ENCODE peak calls at places on chromosomes 3 and 15, in five cellular contexts. D is CD8-positive, alpha-beta T cell; M is DND-41; F is colonic mucosa; J is ovary. R is an unnamed sample.

GRCh38 chr3:193080821-193081220 is 160.2 kb upstream of the PLAAT1 start:
- DNase-seq in D (no peak), M (no peak), F (no peak), J (no peak), R (no peak)

GRCh38 chr15:95170587-95171380 is 939.4 kb downstream of the MCTP2 start:
- DNase-seq in D (no peak), M (no peak), F (no peak), J (no peak), R (no peak)

GRCh38 chr3:56207913-56208312 is 260.4 kb downstream of the ERC2 start:
- DNase-seq in D (no peak), M (no peak), F (no peak), J (no peak), R (no peak)

GRCh38 chr3:30440880-30441279 is 165.5 kb upstream of the TGFBR2 start:
- DNase-seq in D (no peak), M (no peak), F (no peak), J (no peak), R (peak; percentile 60)

GRCh38 chr3:25594007-25594502 is 70.7 kb downstream of the TOP2B start:
- DNase-seq in D (no peak), M (peak; percentile 16), F (no peak), J (no peak), R (no peak)

GRCh38 chr3:104916971-104917370 is 449.7 kb upstream of the ALCAM start:
- DNase-seq in D (no peak), M (no peak), F (no peak), J (no peak), R (no peak)

GRCh38 chr3:104458657-104459056 is 908.1 kb upstream of the ALCAM start:
- DNase-seq in D (no peak), M (no peak), F (no peak), J (no peak), R (no peak)

GRCh38 chr3:14989943-14990753 is 42.8 kb downstream of the NR2C2 start:
- DNase-seq in D (no peak), M (no peak), F (no peak), J (no peak), R (no peak)

GRCh38 chr3:193620650-193621049 is 27.6 kb downstream of the OPA1 start:
- DNase-seq in D (no peak), M (no peak), F (no peak), J (no peak), R (no peak)

GRCh38 chr3:119601154-119601553 is 3.5 kb downstream of the PLA1A start:
- DNase-seq in D (no peak), M (no peak), F (no peak), J (no peak), R (no peak)

GRCh38 chr3:119602676-119603075 is 5.0 kb downstream of the PLA1A start:
- DNase-seq in D (no peak), M (no peak), F (no peak), J (no peak), R (no peak)

GRCh38 chr3:119598410-119599098 is 869 bp downstream of the PLA1A start:
- DNase-seq in D (no peak), M (no peak), F (no peak), J (no peak), R (no peak)

GRCh38 chr3:119599558-119600174 is 2.0 kb downstream of the PLA1A start:
- DNase-seq in D (no peak), M (no peak), F (no peak), J (no peak), R (no peak)

GRCh38 chr3:119600732-119601131 is 3.0 kb downstream of the PLA1A start:
- DNase-seq in D (no peak), M (peak; percentile 9), F (no peak), J (no peak), R (peak; percentile 59)
- H3K4me1 ChIP-seq in D (no peaks in the 10 kb centered on the region), M (no peaks in the 10 kb centered on the region), F (no peaks in the 10 kb centered on the region), J (peaks cover 3% of the 10 kb centered on the region), R (no peaks in the 10 kb centered on the region)

GRCh38 chr3:100590840-100591147 is 18.6 kb upstream of the ADGRG7 start:
- DNase-seq in D (no peak), M (no peak), F (no peak), J (no peak), R (no peak)
- TF ChIP-seq CTCF in D (no peak), M (no peak), F (no peak), J (no peak), R (no peak)

GRCh38 chr3:62149962-62150361 is 223.4 kb downstream of the FEZF2 start:
- DNase-seq in D (no peak), M (no peak), F (no peak), J (no peak), R (no peak)
- H3K27ac ChIP-seq in D (no peak overlapping the region), M (no peak overlapping the region), F (no peak overlapping the region), J (no peak overlapping the region), R (no peak overlapping the region)

GRCh38 chr3:126468028-126468891 is 7.4 kb downstream of the ZXDC start:
- DNase-seq in D (no peak), M (no peak), F (no peak), J (no peak), R (no peak)

GRCh38 chr3:126465928-126466564 is 9.6 kb downstream of the ZXDC start:
- DNase-seq in D (no peak), M (no peak), F (no peak), J (no peak), R (no peak)

GRCh38 chr3:126469479-126469878 is 6.2 kb downstream of the ZXDC start:
- DNase-seq in D (no peak), M (no peak), F (no peak), J (no peak), R (no peak)

GRCh38 chr3:126466886-126467610 is 8.6 kb downstream of the ZXDC start:
- DNase-seq in D (no peak), M (no peak), F (no peak), J (no peak), R (no peak)

GRCh38 chr3:126467611-126467955 is 8.1 kb downstream of the ZXDC start:
- DNase-seq in D (no peak), M (no peak), F (no peak), J (no peak), R (no peak)
- H3K4me1 ChIP-seq in D (peaks cover 11% of the 10 kb centered on the region), M (peaks cover 16% of the 10 kb centered on the region), F (peaks cover 5% of the 10 kb centered on the region), J (peaks cover 4% of the 10 kb centered on the region), R (peaks cover 10% of the 10 kb centered on the region)

GRCh38 chr3:71710906-71711494 is 14.2 kb downstream of the EIF4E3 start:
- DNase-seq in D (no peak), M (no peak), F (no peak), J (no peak), R (no peak)
- TF ChIP-seq CTCF in D (peak; percentile 87), M (peak; percentile 78), F (peak; percentile 55), J (peak; percentile 34), R (peak; percentile 56)

GRCh38 chr3:182258538-182259177 is 534.6 kb upstream of the ATP11B start:
- DNase-seq in D (no peak), M (no peak), F (no peak), J (no peak), R (peak; percentile 26)
- H3K27ac ChIP-seq in D (no peak overlapping the region), M (no peak overlapping the region), F (no peak overlapping the region), J (no peak overlapping the region), R (no peak overlapping the region)

DNA sequence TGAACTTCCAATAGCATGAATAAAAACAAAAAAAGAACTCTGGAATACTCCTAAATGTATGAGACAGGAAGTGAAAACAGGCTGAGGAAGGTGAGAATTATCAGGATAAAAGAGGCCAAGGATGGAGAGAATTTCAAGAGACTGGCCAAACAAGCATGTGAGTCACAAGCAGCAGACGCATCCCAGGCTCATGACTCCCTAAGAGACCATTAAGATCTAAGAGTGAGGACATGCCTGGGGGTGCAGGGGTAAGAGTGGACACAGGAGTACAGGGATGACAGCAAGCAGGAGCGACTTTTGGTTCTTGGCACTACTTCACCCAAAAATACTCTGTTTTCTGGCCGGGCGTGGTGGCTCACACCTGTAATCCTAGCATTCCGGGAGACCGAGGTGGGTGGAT is 7.1 kb downstream of the SCAMP2 start:
- DNase-seq in D (no peak), M (no peak), F (no peak), J (no peak), R (no peak)
- H3K4me1 ChIP-seq in D (peaks cover 70% of the 10 kb centered on the region), M (peaks cover 18% of the 10 kb centered on the region), F (peaks cover 51% of the 10 kb centered on the region), J (no peaks in the 10 kb centered on the region), R (peaks cover 30% of the 10 kb centered on the region)

GRCh38 chr3:123629747-123630047 is 44.8 kb upstream of the HACD2 start:
- DNase-seq in D (no peak), M (no peak), F (no peak), J (no peak), R (no peak)
- TF ChIP-seq CTCF in D (no peak), M (no peak), F (no peak), J (no peak), R (no peak)

DNA sequence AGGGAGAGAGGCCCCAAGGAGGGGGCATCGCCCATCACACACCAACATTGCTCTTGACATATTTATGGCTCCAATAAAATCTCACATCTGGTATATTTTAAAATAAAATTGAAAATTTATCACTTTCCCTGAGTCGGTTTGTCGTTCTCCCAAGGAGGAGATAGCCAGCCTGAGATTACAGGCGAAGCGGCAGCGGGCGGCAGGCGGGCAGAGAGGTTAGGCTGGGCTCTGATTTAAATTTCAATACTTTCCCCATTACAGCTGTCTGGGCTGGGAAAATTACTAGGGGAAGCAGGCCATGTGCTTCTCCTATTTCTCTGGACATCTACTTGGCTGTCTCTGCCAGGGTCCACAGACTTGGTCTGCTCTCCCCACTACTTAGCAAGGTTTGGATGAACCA is 98.7 kb downstream of the LINGO1 start:
- DNase-seq in D (no peak), M (no peak), F (no peak), J (peak; percentile 11), R (no peak)
- H3K27ac ChIP-seq in D (no peak overlapping the region), M (no peak overlapping the region), F (no peak overlapping the region), J (no peak overlapping the region), R (no peak overlapping the region)